ENCODE peak calls at places on chromosomes 6 and 20, in nine cellular contexts. One of them, this sample, is unnamed.

GRCh38 chr6:43391448-43392031 is 22.1 kb upstream of the ZNF318 start:
- DNase-seq in AG04450: no peak
- DNase-seq in stimulated activated CD4-positive, alpha-beta T cell treated with anti-CD3 and anti-CD28 coated beads, Interleukin-12 subunit alpha, Interleukin-12 subunit beta, amount 100 ng/mL, for 4 hours: peak
- DNase-seq in hepatocyte: peak
- DNase-seq in IMR-90: no peak
- DNase-seq in T-cell: peak
- DNase-seq in NCI-H2107: no peak
- DNase-seq in MV-4-11: peak
- DNase-seq in activated CD4-positive, alpha-beta T cell treated with anti-CD3 and anti-CD28 coated beads for 1 hour: no peak
- DNase-seq in this sample: no peak

GRCh38 chr20:17768267-17768666 is 68.5 kb downstream of the BANF2 start:
- DNase-seq in IMR-90: no peak
- DNase-seq in hepatocyte: no peak
- DNase-seq in stimulated activated CD4-positive, alpha-beta T cell treated with anti-CD3 and anti-CD28 coated beads, Interleukin-12 subunit alpha, Interleukin-12 subunit beta, amount 100 ng/mL, for 4 hours: no peak
- DNase-seq in activated CD4-positive, alpha-beta T cell treated with anti-CD3 and anti-CD28 coated beads for 1 hour: no peak
- DNase-seq in T-cell: no peak
- DNase-seq in NCI-H2107: no peak
- DNase-seq in AG04450: no peak
- DNase-seq in MV-4-11: no peak
- DNase-seq in this sample: no peak

GRCh38 chr6:170243791-170244291 is 47.0 kb downstream of the DLL1 start:
- DNase-seq in MV-4-11: no peak
- DNase-seq in AG04450: no peak
- DNase-seq in NCI-H2107: no peak
- DNase-seq in hepatocyte: no peak
- DNase-seq in T-cell: no peak
- DNase-seq in stimulated activated CD4-positive, alpha-beta T cell treated with anti-CD3 and anti-CD28 coated beads, Interleukin-12 subunit alpha, Interleukin-12 subunit beta, amount 100 ng/mL, for 4 hours: no peak
- DNase-seq in activated CD4-positive, alpha-beta T cell treated with anti-CD3 and anti-CD28 coated beads for 1 hour: no peak
- DNase-seq in IMR-90: no peak
- DNase-seq in this sample: peak

GRCh38 chr6:21588812-21589811 is 4.4 kb upstream of the SOX4 start:
- DNase-seq in NCI-H2107: peak
- DNase-seq in MV-4-11: peak
- DNase-seq in hepatocyte: peak
- DNase-seq in activated CD4-positive, alpha-beta T cell treated with anti-CD3 and anti-CD28 coated beads for 1 hour: peak
- DNase-seq in AG04450: peak
- DNase-seq in T-cell: peak
- DNase-seq in stimulated activated CD4-positive, alpha-beta T cell treated with anti-CD3 and anti-CD28 coated beads, Interleukin-12 subunit alpha, Interleukin-12 subunit beta, amount 100 ng/mL, for 4 hours: peak
- DNase-seq in IMR-90: peak
- DNase-seq in this sample: peak

GRCh38 chr6:39062014-39062740 is 13.6 kb downstream of the GLP1R start:
- DNase-seq in hepatocyte: no peak
- DNase-seq in T-cell: no peak
- DNase-seq in MV-4-11: no peak
- DNase-seq in stimulated activated CD4-positive, alpha-beta T cell treated with anti-CD3 and anti-CD28 coated beads, Interleukin-12 subunit alpha, Interleukin-12 subunit beta, amount 100 ng/mL, for 4 hours: no peak
- DNase-seq in NCI-H2107: no peak
- DNase-seq in IMR-90: no peak
- DNase-seq in AG04450: no peak
- DNase-seq in activated CD4-positive, alpha-beta T cell treated with anti-CD3 and anti-CD28 coated beads for 1 hour: no peak
- DNase-seq in this sample: no peak

GRCh38 chr6:136684483-136684882 is 107.8 kb downstream of the MAP3K5 start:
- DNase-seq in MV-4-11: no peak
- DNase-seq in AG04450: no peak
- DNase-seq in hepatocyte: no peak
- DNase-seq in activated CD4-positive, alpha-beta T cell treated with anti-CD3 and anti-CD28 coated beads for 1 hour: no peak
- DNase-seq in T-cell: no peak
- DNase-seq in IMR-90: no peak
- DNase-seq in NCI-H2107: no peak
- DNase-seq in stimulated activated CD4-positive, alpha-beta T cell treated with anti-CD3 and anti-CD28 coated beads, Interleukin-12 subunit alpha, Interleukin-12 subunit beta, amount 100 ng/mL, for 4 hours: no peak
- DNase-seq in this sample: no peak

GRCh38 chr6:83098589-83098988 is 31.1 kb downstream of the DOP1A start:
- DNase-seq in activated CD4-positive, alpha-beta T cell treated with anti-CD3 and anti-CD28 coated beads for 1 hour: no peak
- DNase-seq in NCI-H2107: no peak
- DNase-seq in MV-4-11: no peak
- DNase-seq in T-cell: no peak
- DNase-seq in IMR-90: no peak
- DNase-seq in hepatocyte: no peak
- DNase-seq in stimulated activated CD4-positive, alpha-beta T cell treated with anti-CD3 and anti-CD28 coated beads, Interleukin-12 subunit alpha, Interleukin-12 subunit beta, amount 100 ng/mL, for 4 hours: no peak
- DNase-seq in AG04450: no peak
- DNase-seq in this sample: no peak

GRCh38 chr6:161673026-161673425 is 399.2 kb upstream of the AGPAT4 start:
- DNase-seq in IMR-90: no peak
- DNase-seq in MV-4-11: no peak
- DNase-seq in activated CD4-positive, alpha-beta T cell treated with anti-CD3 and anti-CD28 coated beads for 1 hour: no peak
- DNase-seq in stimulated activated CD4-positive, alpha-beta T cell treated with anti-CD3 and anti-CD28 coated beads, Interleukin-12 subunit alpha, Interleukin-12 subunit beta, amount 100 ng/mL, for 4 hours: no peak
- DNase-seq in NCI-H2107: no peak
- DNase-seq in hepatocyte: no peak
- DNase-seq in T-cell: no peak
- DNase-seq in AG04450: no peak
- DNase-seq in this sample: no peak

GRCh38 chr20:19881080-19881840 is 123.2 kb downstream of the RIN2 start:
- DNase-seq in activated CD4-positive, alpha-beta T cell treated with anti-CD3 and anti-CD28 coated beads for 1 hour: no peak
- DNase-seq in MV-4-11: no peak
- DNase-seq in AG04450: no peak
- DNase-seq in NCI-H2107: no peak
- DNase-seq in stimulated activated CD4-positive, alpha-beta T cell treated with anti-CD3 and anti-CD28 coated beads, Interleukin-12 subunit alpha, Interleukin-12 subunit beta, amount 100 ng/mL, for 4 hours: no peak
- DNase-seq in T-cell: no peak
- DNase-seq in IMR-90: no peak
- DNase-seq in hepatocyte: no peak
- DNase-seq in this sample: peak

GRCh38 chr6:170050591-170051041 is 240.3 kb downstream of the DLL1 start:
- DNase-seq in stimulated activated CD4-positive, alpha-beta T cell treated with anti-CD3 and anti-CD28 coated beads, Interleukin-12 subunit alpha, Interleukin-12 subunit beta, amount 100 ng/mL, for 4 hours: no peak
- DNase-seq in NCI-H2107: no peak
- DNase-seq in hepatocyte: no peak
- DNase-seq in AG04450: no peak
- DNase-seq in activated CD4-positive, alpha-beta T cell treated with anti-CD3 and anti-CD28 coated beads for 1 hour: no peak
- DNase-seq in IMR-90: no peak
- DNase-seq in T-cell: no peak
- DNase-seq in MV-4-11: no peak
- DNase-seq in this sample: no peak

GRCh38 chr6:42017021-42017643 is 33.2 kb upstream of the TAF8 start:
- DNase-seq in NCI-H2107: no peak
- DNase-seq in T-cell: no peak
- DNase-seq in MV-4-11: peak
- DNase-seq in IMR-90: peak
- DNase-seq in activated CD4-positive, alpha-beta T cell treated with anti-CD3 and anti-CD28 coated beads for 1 hour: no peak
- DNase-seq in stimulated activated CD4-positive, alpha-beta T cell treated with anti-CD3 and anti-CD28 coated beads, Interleukin-12 subunit alpha, Interleukin-12 subunit beta, amount 100 ng/mL, for 4 hours: no peak
- DNase-seq in hepatocyte: no peak
- DNase-seq in AG04450: peak
- DNase-seq in this sample: no peak

GRCh38 chr6:120873125-120873865 is 461.0 kb downstream of the TBC1D32 start:
- DNase-seq in hepatocyte: no peak
- DNase-seq in activated CD4-positive, alpha-beta T cell treated with anti-CD3 and anti-CD28 coated beads for 1 hour: no peak
- DNase-seq in stimulated activated CD4-positive, alpha-beta T cell treated with anti-CD3 and anti-CD28 coated beads, Interleukin-12 subunit alpha, Interleukin-12 subunit beta, amount 100 ng/mL, for 4 hours: no peak
- DNase-seq in NCI-H2107: no peak
- DNase-seq in T-cell: no peak
- DNase-seq in IMR-90: no peak
- DNase-seq in MV-4-11: no peak
- DNase-seq in AG04450: no peak
- DNase-seq in this sample: no peak

GRCh38 chr6:17986656-17987575 is 519 bp downstream of the KIF13A start:
- DNase-seq in hepatocyte: peak
- DNase-seq in MV-4-11: no peak
- DNase-seq in IMR-90: peak
- DNase-seq in activated CD4-positive, alpha-beta T cell treated with anti-CD3 and anti-CD28 coated beads for 1 hour: no peak
- DNase-seq in NCI-H2107: no peak
- DNase-seq in T-cell: no peak
- DNase-seq in stimulated activated CD4-positive, alpha-beta T cell treated with anti-CD3 and anti-CD28 coated beads, Interleukin-12 subunit alpha, Interleukin-12 subunit beta, amount 100 ng/mL, for 4 hours: no peak
- DNase-seq in AG04450: no peak
- DNase-seq in this sample: peak

GRCh38 chr6:135692426-135692825 is 159.1 kb upstream of the PDE7B start:
- DNase-seq in activated CD4-positive, alpha-beta T cell treated with anti-CD3 and anti-CD28 coated beads for 1 hour: no peak
- DNase-seq in stimulated activated CD4-positive, alpha-beta T cell treated with anti-CD3 and anti-CD28 coated beads, Interleukin-12 subunit alpha, Interleukin-12 subunit beta, amount 100 ng/mL, for 4 hours: no peak
- DNase-seq in AG04450: no peak
- DNase-seq in NCI-H2107: no peak
- DNase-seq in MV-4-11: no peak
- DNase-seq in T-cell: no peak
- DNase-seq in IMR-90: no peak
- DNase-seq in hepatocyte: no peak
- DNase-seq in this sample: no peak

GRCh38 chr20:14445310-14445709 is 107.9 kb upstream of the FLRT3 start:
- DNase-seq in hepatocyte: no peak
- DNase-seq in MV-4-11: no peak
- DNase-seq in stimulated activated CD4-positive, alpha-beta T cell treated with anti-CD3 and anti-CD28 coated beads, Interleukin-12 subunit alpha, Interleukin-12 subunit beta, amount 100 ng/mL, for 4 hours: no peak
- DNase-seq in AG04450: peak
- DNase-seq in activated CD4-positive, alpha-beta T cell treated with anti-CD3 and anti-CD28 coated beads for 1 hour: no peak
- DNase-seq in NCI-H2107: no peak
- DNase-seq in IMR-90: peak
- DNase-seq in T-cell: no peak
- DNase-seq in this sample: peak